ENCODE peak calls at places on chromosomes 11 and 22, in four cellular contexts. One of them, this sample, is unnamed.

GRCh38 chr11:83115551-83115950 is 41.4 kb upstream of the PCF11 start:
- DNase-seq in H9: no peak
- DNase-seq in fibroblast of lung: no peak
- DNase-seq in neuronal stem cell: no peak
- DNase-seq in this sample: no peak

GRCh38 chr22:40533712-40534378 is 102.7 kb downstream of the MRTFA start:
- DNase-seq in fibroblast of lung: peak
- DNase-seq in neuronal stem cell: no peak
- DNase-seq in H9: no peak
- DNase-seq in this sample: peak

GRCh38 chr22:37633082-37633692 is 6.3 kb upstream of the SH3BP1 start:
- DNase-seq in fibroblast of lung: no peak
- DNase-seq in neuronal stem cell: no peak
- DNase-seq in H9: no peak
- DNase-seq in this sample: no peak

GRCh38 chr11:75365711-75366181 is 14.3 kb upstream of the ARRB1 start:
- DNase-seq in H9: no peak
- DNase-seq in neuronal stem cell: no peak
- DNase-seq in fibroblast of lung: peak
- DNase-seq in this sample: peak

GRCh38 chr22:27480487-27480886 is 321.1 kb downstream of the MN1 start:
- DNase-seq in H9: peak
- DNase-seq in fibroblast of lung: no peak
- DNase-seq in neuronal stem cell: peak
- DNase-seq in this sample: no peak

GRCh38 chr22:42688241-42688913 is 32.3 kb downstream of the A4GALT start:
- DNase-seq in fibroblast of lung: peak
- DNase-seq in neuronal stem cell: peak
- DNase-seq in H9: peak
- DNase-seq in this sample: peak

GRCh38 chr11:14583252-14584105 is 60.1 kb upstream of the PDE3B start:
- DNase-seq in H9: no peak
- DNase-seq in neuronal stem cell: no peak
- DNase-seq in fibroblast of lung: peak
- DNase-seq in this sample: peak

GRCh38 chr22:37273126-37273845 is 9.0 kb upstream of the CYTH4 start:
- DNase-seq in neuronal stem cell: no peak
- DNase-seq in H9: no peak
- DNase-seq in fibroblast of lung: peak
- DNase-seq in this sample: peak

GRCh38 chr11:24820541-24820940 is 323.7 kb downstream of the LUZP2 start:
- DNase-seq in fibroblast of lung: peak
- DNase-seq in H9: no peak
- DNase-seq in neuronal stem cell: no peak
- DNase-seq in this sample: peak

GRCh38 chr22:24450600-24450999 is 23.2 kb downstream of the ADORA2A start:
- DNase-seq in neuronal stem cell: no peak
- DNase-seq in fibroblast of lung: no peak
- DNase-seq in H9: no peak
- DNase-seq in this sample: no peak

GRCh38 chr11:289706-290620 is 1.0 kb downstream of the PGGHG start:
- DNase-seq in fibroblast of lung: no peak
- DNase-seq in neuronal stem cell: no peak
- DNase-seq in H9: peak
- DNase-seq in this sample: no peak

GRCh38 chr11:17547051-17547577 is at the start of gene OTOG:
- DNase-seq in fibroblast of lung: no peak
- DNase-seq in neuronal stem cell: peak
- DNase-seq in H9: peak
- DNase-seq in this sample: no peak

GRCh38 chr22:23833911-23834317 is 4.9 kb downstream of the DERL3 start:
- DNase-seq in H9: no peak
- DNase-seq in fibroblast of lung: no peak
- DNase-seq in neuronal stem cell: no peak
- DNase-seq in this sample: no peak

GRCh38 chr11:47566166-47566546 is 757 bp downstream of the PTPMT1 start:
- DNase-seq in H9: peak
- DNase-seq in fibroblast of lung: no peak
- DNase-seq in neuronal stem cell: no peak
- DNase-seq in this sample: no peak

GRCh38 chr11:18704698-18705097 is 6.1 kb downstream of the TMEM86A start:
- DNase-seq in fibroblast of lung: no peak
- DNase-seq in H9: no peak
- DNase-seq in neuronal stem cell: no peak
- DNase-seq in this sample: no peak

GRCh38 chr11:67464411-67465189 is 4.5 kb downstream of the TMEM134 start:
- DNase-seq in H9: peak
- DNase-seq in neuronal stem cell: peak
- DNase-seq in fibroblast of lung: peak
- DNase-seq in this sample: peak

GRCh38 chr11:126113963-126114362 is 51.3 kb upstream of the CDON start:
- DNase-seq in neuronal stem cell: no peak
- DNase-seq in H9: no peak
- DNase-seq in fibroblast of lung: no peak
- DNase-seq in this sample: no peak

GRCh38 chr22:42720263-42721044 is at the start of gene A4GALT:
- DNase-seq in fibroblast of lung: no peak
- DNase-seq in neuronal stem cell: no peak
- DNase-seq in H9: peak
- DNase-seq in this sample: peak

GRCh38 chr11:26741036-26741435 is 19.2 kb upstream of the SLC5A12 start:
- DNase-seq in fibroblast of lung: peak
- DNase-seq in neuronal stem cell: no peak
- DNase-seq in H9: no peak
- DNase-seq in this sample: peak

GRCh38 chr11:126432525-126432924 is 77.0 kb downstream of the ST3GAL4 start:
- DNase-seq in fibroblast of lung: no peak
- DNase-seq in H9: no peak
- DNase-seq in neuronal stem cell: no peak
- DNase-seq in this sample: no peak

GRCh38 chr11:35107866-35108265 is 31.1 kb upstream of the CD44 start:
- DNase-seq in H9: no peak
- DNase-seq in fibroblast of lung: no peak
- DNase-seq in neuronal stem cell: no peak
- DNase-seq in this sample: no peak

GRCh38 chr11:68266936-68267880 is 4.6 kb downstream of the C11orf24 start:
- DNase-seq in neuronal stem cell: no peak
- DNase-seq in fibroblast of lung: peak
- DNase-seq in H9: peak
- DNase-seq in this sample: no peak

GRCh38 chr22:45159652-45160462 is 3.9 kb upstream of the NUP50 start:
- DNase-seq in fibroblast of lung: no peak
- DNase-seq in H9: no peak
- DNase-seq in neuronal stem cell: no peak
- DNase-seq in this sample: peak

GRCh38 chr11:2574553-2575535 is 125.0 kb downstream of the KCNQ1OT1 start:
- DNase-seq in H9: no peak
- DNase-seq in neuronal stem cell: no peak
- DNase-seq in fibroblast of lung: no peak
- DNase-seq in this sample: no peak

GRCh38 chr22:45977003-45977395 is at the start of gene WNT7B:
- DNase-seq in fibroblast of lung: no peak
- DNase-seq in neuronal stem cell: no peak
- DNase-seq in H9: no peak
- DNase-seq in this sample: peak

GRCh38 chr22:37267661-37268413 is 14.5 kb upstream of the CYTH4 start:
- DNase-seq in fibroblast of lung: peak
- DNase-seq in H9: peak
- DNase-seq in neuronal stem cell: no peak
- DNase-seq in this sample: no peak

GRCh38 chr11:116732740-116733385 is 39.9 kb downstream of the BUD13 start:
- DNase-seq in neuronal stem cell: peak
- DNase-seq in H9: peak
- DNase-seq in fibroblast of lung: peak
- DNase-seq in this sample: peak
- H3K9ac ChIP-seq in neuronal stem cell: peak
- H3K9ac ChIP-seq in H9: no peak
- H3K9ac ChIP-seq in fibroblast of lung: no peak
- H3K9ac ChIP-seq in this sample: peak

DNA sequence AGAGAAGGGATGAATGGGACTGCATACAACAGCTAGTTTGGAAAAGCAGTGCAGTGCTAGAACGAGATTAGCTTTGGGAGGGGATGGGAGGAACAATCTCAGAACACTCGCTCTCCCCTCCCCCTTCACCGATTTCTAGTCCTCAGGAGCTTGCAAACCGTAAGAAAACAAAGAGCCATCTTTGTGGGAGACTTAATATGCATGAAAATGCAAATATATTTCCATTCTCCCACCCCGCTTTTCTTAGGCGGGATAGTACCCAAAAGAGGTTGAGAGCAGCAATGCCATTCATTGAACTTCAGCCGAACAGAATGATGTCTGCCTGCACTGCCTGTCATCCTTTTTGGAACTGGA is 1.1 kb downstream of the SPINDOC start:
- DNase-seq in fibroblast of lung: peak
- DNase-seq in neuronal stem cell: no peak
- DNase-seq in H9: no peak
- DNase-seq in this sample: peak
- H3K9ac ChIP-seq in fibroblast of lung: peak
- H3K9ac ChIP-seq in neuronal stem cell: peak
- H3K9ac ChIP-seq in H9: peak
- H3K9ac ChIP-seq in this sample: peak

GRCh38 chr22:19579880-19580279 is 55.7 kb upstream of the CLDN5 start:
- DNase-seq in fibroblast of lung: no peak
- DNase-seq in H9: no peak
- DNase-seq in neuronal stem cell: no peak
- DNase-seq in this sample: no peak

GRCh38 chr22:19579113-19579811 is 55.1 kb upstream of the CLDN5 start:
- DNase-seq in H9: no peak
- DNase-seq in fibroblast of lung: peak
- DNase-seq in neuronal stem cell: no peak
- DNase-seq in this sample: no peak

GRCh38 chr22:19578180-19579004 is 54.2 kb upstream of the CLDN5 start:
- DNase-seq in H9: no peak
- DNase-seq in neuronal stem cell: no peak
- DNase-seq in fibroblast of lung: no peak
- DNase-seq in this sample: no peak

GRCh38 chr22:19576460-19577421 is 52.5 kb upstream of the CLDN5 start:
- DNase-seq in H9: peak
- DNase-seq in fibroblast of lung: peak
- DNase-seq in neuronal stem cell: no peak
- DNase-seq in this sample: peak

DNA sequence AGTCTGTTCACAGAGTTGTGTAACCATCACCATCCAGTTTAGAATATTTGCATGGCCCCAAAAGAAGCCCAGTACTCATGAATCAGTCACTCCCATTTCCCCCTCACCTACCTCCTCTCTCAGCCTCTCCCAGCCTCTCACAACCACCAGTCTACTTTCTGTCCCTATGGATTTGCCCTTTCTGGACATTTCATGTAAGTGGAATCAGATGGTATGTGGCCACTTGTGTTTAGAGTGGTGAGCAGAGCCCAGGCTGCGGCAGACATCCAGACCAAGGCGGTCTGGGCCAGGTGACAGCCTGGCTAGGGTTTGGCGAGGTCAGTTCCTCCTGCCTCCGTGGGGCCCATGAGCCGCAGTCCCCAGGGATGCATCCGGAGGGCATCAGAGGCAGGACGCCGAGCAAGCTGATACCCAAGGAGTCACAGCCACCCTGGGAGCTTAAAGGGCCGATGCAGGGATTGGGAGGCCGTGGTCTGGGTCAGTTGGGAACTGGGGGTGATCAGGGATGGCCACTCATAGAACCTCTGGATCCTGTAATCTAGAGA is 53.3 kb upstream of the CLDN5 start:
- DNase-seq in H9: no peak
- DNase-seq in fibroblast of lung: no peak
- DNase-seq in neuronal stem cell: no peak
- DNase-seq in this sample: no peak
- H3K9ac ChIP-seq in H9: no peak
- H3K9ac ChIP-seq in fibroblast of lung: no peak
- H3K9ac ChIP-seq in neuronal stem cell: no peak
- H3K9ac ChIP-seq in this sample: no peak

GRCh38 chr11:7514099-7514725 is 413 bp downstream of the PPFIBP2 start:
- DNase-seq in neuronal stem cell: no peak
- DNase-seq in H9: no peak
- DNase-seq in fibroblast of lung: no peak
- DNase-seq in this sample: peak
- H3K9ac ChIP-seq in neuronal stem cell: peak
- H3K9ac ChIP-seq in H9: no peak
- H3K9ac ChIP-seq in fibroblast of lung: peak
- H3K9ac ChIP-seq in this sample: peak

GRCh38 chr11:119067371-119068222 is at the start of gene VPS11:
- DNase-seq in fibroblast of lung: peak
- DNase-seq in H9: peak
- DNase-seq in neuronal stem cell: peak
- DNase-seq in this sample: peak

GRCh38 chr11:119066481-119066880 is 1.1 kb upstream of the VPS11 start:
- DNase-seq in H9: no peak
- DNase-seq in fibroblast of lung: no peak
- DNase-seq in neuronal stem cell: no peak
- DNase-seq in this sample: peak

GRCh38 chr11:119061256-119061655 is 4.3 kb upstream of the HYOU1 start:
- DNase-seq in fibroblast of lung: no peak
- DNase-seq in neuronal stem cell: no peak
- DNase-seq in H9: no peak
- DNase-seq in this sample: no peak

GRCh38 chr11:119065369-119065768 is 2.2 kb upstream of the VPS11 start:
- DNase-seq in fibroblast of lung: peak
- DNase-seq in H9: peak
- DNase-seq in neuronal stem cell: no peak
- DNase-seq in this sample: peak

GRCh38 chr11:119062779-119063178 is 4.8 kb upstream of the VPS11 start:
- DNase-seq in H9: no peak
- DNase-seq in neuronal stem cell: no peak
- DNase-seq in fibroblast of lung: peak
- DNase-seq in this sample: peak
- H3K9ac ChIP-seq in H9: no peak
- H3K9ac ChIP-seq in neuronal stem cell: no peak
- H3K9ac ChIP-seq in fibroblast of lung: no peak
- H3K9ac ChIP-seq in this sample: no peak

This sample was measured in adipocyte.